ENCODE peak calls at places on chromosomes 5 and 9, in ten cellular contexts. O is HCT116, Q is heart left ventricle, W is esophagus squamous epithelium, L is tibial nerve, Y is IMR-90, R is uterus, C is endothelial cell of umbilical vein, N is A549, E is adrenal gland. G is an unnamed sample. For H3K4me1, the result is how much of the 10 kb centered on the place peaks cover.

GRCh38 chr5:71471193-71471592 is 15.7 kb downstream of the BDP1 start:
- DNase-seq in R (no peak), C (peak), N (peak), E (peak), L (no peak), Q (no peak), O (no peak), W (no peak), Y (peak), G (no peak)

GRCh38 chr5:150114773-150115408 is 28.5 kb upstream of the CSF1R start:
- DNase-seq in C (no peak), L (peak), R (peak), N (no peak), O (no peak), W (no peak), E (no peak), Q (no peak), Y (no peak), G (no peak)

GRCh38 chr5:98173334-98173733 is 600.1 kb upstream of the RGMB start:
- DNase-seq in R (no peak), E (no peak), Q (no peak), L (no peak), Y (peak), O (no peak), N (no peak), W (no peak), C (no peak), G (no peak)

GRCh38 chr9:852539-852938 is 11.0 kb downstream of the DMRT1 start:
- DNase-seq in E (no peak), Q (no peak), L (no peak), R (no peak), N (no peak), Y (no peak), W (no peak), O (no peak), C (no peak), G (no peak)

GRCh38 chr5:93800988-93801811 is 59.8 kb upstream of the POU5F2 start:
- DNase-seq in Y (peak), O (peak), R (no peak), C (peak), L (peak), N (peak), W (no peak), E (peak), Q (no peak), G (peak)

GRCh38 chr9:135073081-135073740 is 14.3 kb upstream of the OLFM1 start:
- DNase-seq in R (peak), Y (no peak), C (no peak), W (no peak), L (no peak), E (no peak), Q (no peak), O (no peak), N (no peak), G (no peak)

GRCh38 chr9:77488439-77489126 is 159.5 kb downstream of the GNA14 start:
- DNase-seq in Q (no peak), E (no peak), Y (peak), C (peak), W (no peak), N (peak), L (no peak), R (no peak), O (peak), G (no peak)

GRCh38 chr5:78547731-78548189 is 100.8 kb downstream of the LHFPL2 start:
- DNase-seq in C (no peak), Q (peak), E (peak), Y (peak), L (peak), O (no peak), R (peak), W (no peak), N (no peak), G (peak)

GRCh38 chr5:9140711-9141110 is 405.2 kb downstream of the SEMA5A start:
- DNase-seq in R (no peak), O (no peak), Y (no peak), C (no peak), L (no peak), W (no peak), E (no peak), Q (no peak), N (no peak), G (no peak)

GRCh38 chr9:120378680-120379079 is 201.3 kb downstream of the CDK5RAP2 start:
- DNase-seq in N (no peak), R (no peak), L (no peak), W (no peak), O (no peak), C (no peak), E (no peak), Q (no peak), Y (peak), G (no peak)

GRCh38 chr5:157575096-157575872 is at the start of gene ADAM19:
- DNase-seq in N (peak), W (no peak), Q (peak), E (peak), C (peak), O (no peak), Y (peak), R (peak), L (peak), G (peak)

GRCh38 chr9:113692264-113692663 is 183.8 kb upstream of the ZNF618 start:
- DNase-seq in C (no peak), Q (no peak), E (no peak), W (no peak), L (no peak), R (no peak), O (no peak), N (no peak), Y (no peak), G (no peak)

GRCh38 chr9:35112257-35113020 is 3.2 kb downstream of the ATOSB start:
- DNase-seq in W (no peak), L (peak), R (no peak), Q (no peak), Y (peak), E (peak), C (peak), O (no peak), N (no peak), G (no peak)

GRCh38 chr5:109105631-109106267 is 304.0 kb downstream of the PJA2 start:
- DNase-seq in C (peak), E (no peak), Y (peak), N (no peak), Q (no peak), R (no peak), O (no peak), W (no peak), L (peak), G (no peak)

GRCh38 chr5:174317261-174317894 is 271.9 kb downstream of the NSG2 start:
- DNase-seq in N (peak), L (no peak), E (peak), W (no peak), C (no peak), Y (peak), Q (no peak), R (no peak), O (no peak), G (peak)

GRCh38 chr5:109945097-109945678 is 255.5 kb downstream of the MAN2A1 start:
- DNase-seq in O (no peak), L (no peak), Q (no peak), Y (no peak), R (no peak), C (no peak), N (no peak), W (no peak), E (no peak), G (no peak)

GRCh38 chr5:73180561-73180960 is 7.6 kb downstream of the TMEM174 start:
- DNase-seq in W (no peak), N (no peak), O (no peak), E (no peak), R (no peak), Y (peak), L (no peak), Q (no peak), C (no peak), G (no peak)

GRCh38 chr5:151072234-151073025 is 8.4 kb downstream of the TNIP1 start:
- DNase-seq in L (no peak), Q (no peak), R (no peak), C (no peak), Y (peak), N (peak), E (no peak), W (no peak), O (no peak), G (no peak)

GRCh38 chr9:111743275-111743674 is 51.5 kb downstream of the SHOC1 start:
- DNase-seq in O (peak), Q (no peak), Y (peak), C (peak), R (no peak), L (no peak), E (no peak), W (no peak), N (peak), G (no peak)

GRCh38 chr5:173777669-173778068 is 110.5 kb upstream of the CPEB4 start:
- DNase-seq in Q (no peak), R (no peak), O (no peak), L (no peak), E (no peak), Y (no peak), N (no peak), C (no peak), W (no peak), G (no peak)

GRCh38 chr5:56147106-56147505 is 86.0 kb downstream of the ANKRD55 start:
- DNase-seq in O (no peak), Q (no peak), E (no peak), C (no peak), W (no peak), N (no peak), L (no peak), R (no peak), Y (no peak), G (no peak)

GRCh38 chr5:24110019-24110615 is 534.7 kb downstream of the CDH10 start:
- DNase-seq in Q (no peak), L (no peak), E (no peak), N (peak), R (no peak), C (no peak), O (no peak), W (no peak), Y (no peak), G (no peak)

GRCh38 chr5:179872356-179873160 is 13.9 kb upstream of the MRNIP start:
- DNase-seq in L (no peak), Y (no peak), Q (no peak), N (no peak), C (no peak), E (no peak), R (no peak), O (no peak), W (no peak), G (no peak)

GRCh38 chr5:75368391-75368790 is 31.4 kb downstream of the HMGCR start:
- DNase-seq in W (no peak), N (no peak), Q (no peak), Y (peak), C (peak), R (no peak), O (no peak), E (no peak), L (no peak), G (no peak)

GRCh38 chr9:581673-582497 is 259.6 kb upstream of the DMRT1 start:
- DNase-seq in O (peak), C (no peak), N (peak), Y (no peak), R (no peak), E (no peak), Q (no peak), L (no peak), W (no peak), G (peak)

GRCh38 chr5:109038209-109038840 is 290.6 kb downstream of the FER start:
- DNase-seq in C (peak), L (no peak), R (no peak), Q (no peak), Y (peak), O (no peak), E (no peak), N (no peak), W (no peak), G (no peak)

GRCh38 chr5:142422426-142422825 is 97.6 kb upstream of the SPRY4 start:
- DNase-seq in N (no peak), Y (peak), E (no peak), L (no peak), R (no peak), C (peak), O (no peak), Q (no peak), W (no peak), G (no peak)

GRCh38 chr5:55868846-55869245 is 17.7 kb downstream of the IL31RA start:
- DNase-seq in Y (peak), E (peak), N (peak), Q (no peak), C (peak), O (peak), R (no peak), L (no peak), W (no peak), G (no peak)

GRCh38 chr9:83219154-83219923 is 156.4 kb upstream of the RASEF start:
- DNase-seq in C (peak), R (peak), N (peak), L (peak), O (peak), E (peak), Q (peak), Y (peak), W (no peak), G (peak)

GRCh38 chr5:112419596-112420110 is 576 bp upstream of the EPB41L4A start:
- DNase-seq in C (peak), R (peak), Y (no peak), W (no peak), N (peak), E (peak), L (peak), O (peak), Q (peak), G (peak)

GRCh38 chr9:129102791-129103594 is 7.6 kb downstream of the CRAT start:
- DNase-seq in E (peak), W (no peak), N (peak), O (peak), Q (peak), R (no peak), Y (peak), C (peak), L (no peak), G (peak)

DNA sequence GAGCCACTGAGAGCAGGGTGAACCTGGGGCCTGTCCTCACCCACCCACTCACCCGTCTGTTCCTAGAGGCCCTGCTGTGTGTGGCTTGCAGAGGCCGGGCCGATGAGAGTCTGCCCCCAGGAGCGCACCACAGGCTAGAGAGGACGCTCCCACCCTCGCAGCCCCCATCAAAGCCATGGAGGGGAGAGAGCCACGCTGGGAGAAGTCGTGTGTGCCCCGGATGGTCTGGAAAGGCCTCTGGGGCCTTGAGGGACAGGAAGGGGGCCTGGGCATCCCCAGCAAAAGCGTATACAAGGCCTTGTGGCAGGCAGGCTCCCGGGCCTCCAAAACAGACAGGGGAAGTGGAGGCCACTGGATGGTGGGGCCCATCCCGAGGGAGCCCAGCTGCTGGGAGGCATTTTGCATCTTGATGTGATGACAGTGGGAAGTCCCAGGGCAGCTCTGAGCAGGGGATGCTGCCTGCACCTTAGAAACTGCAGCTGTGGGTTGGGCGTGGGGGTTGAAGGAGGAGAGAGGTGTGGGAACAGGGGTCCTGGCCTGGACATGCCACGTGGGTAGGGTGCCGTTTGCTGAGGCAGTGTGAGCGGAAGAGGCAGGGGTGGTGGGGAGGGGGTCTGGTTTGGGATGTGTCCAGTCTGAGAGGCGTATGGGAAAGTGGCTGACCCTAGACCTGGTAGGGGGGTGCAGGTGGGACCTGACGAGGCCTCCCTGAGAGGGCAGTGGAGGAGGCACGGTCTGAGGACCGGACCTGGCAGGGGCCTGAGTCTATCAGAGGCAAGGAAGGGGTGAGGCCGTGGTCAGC is 43.0 kb upstream of the NOTCH1 start:
- DNase-seq in W (no peak), Q (no peak), Y (no peak), E (no peak), C (no peak), O (no peak), N (no peak), L (no peak), R (no peak), G (no peak)
- H3K4me3 ChIP-seq in W (no peak), Q (no peak), Y (no peak), E (no peak), C (no peak), O (no peak), N (no peak), L (no peak), R (no peak), G (no peak)

GRCh38 chr5:39201795-39202593 is 17.4 kb downstream of the FYB1 start:
- DNase-seq in N (no peak), C (no peak), L (no peak), R (no peak), E (no peak), Q (no peak), W (no peak), O (no peak), Y (no peak), G (no peak)

GRCh38 chr5:39201160-39201794 is 18.1 kb downstream of the FYB1 start:
- DNase-seq in N (no peak), Y (no peak), O (no peak), C (no peak), R (no peak), E (no peak), W (no peak), Q (no peak), L (no peak), G (no peak)

GRCh38 chr5:39203951-39204350 is 15.4 kb downstream of the FYB1 start:
- DNase-seq in Y (no peak), Q (no peak), N (no peak), W (no peak), E (no peak), L (no peak), O (no peak), R (no peak), C (no peak), G (no peak)

GRCh38 chr5:39202594-39203290 is 16.6 kb downstream of the FYB1 start:
- DNase-seq in W (no peak), C (no peak), L (no peak), E (no peak), N (no peak), Y (no peak), O (no peak), Q (no peak), R (no peak), G (no peak)

GRCh38 chr5:39203291-39203922 is 16.0 kb downstream of the FYB1 start:
- DNase-seq in N (no peak), R (no peak), L (no peak), W (no peak), Y (no peak), C (no peak), E (no peak), O (no peak), Q (no peak), G (no peak)
- H3K4me1 ChIP-seq in N (under half), R (under half), L (under half), W (under half), Y (under half), C (under half), E (under half), O (under half), Q (under half), G (under half)

GRCh38 chr5:143733635-143734341 is 78.2 kb upstream of the HMHB1 start:
- DNase-seq in L (no peak), O (no peak), E (no peak), R (no peak), W (no peak), N (no peak), Q (no peak), C (no peak), Y (peak), G (no peak)
- TF ChIP-seq POLR2A in L (no peak), O (no peak), E (no peak), R (no peak), W (no peak), N (no peak), Q (no peak), C (no peak), Y (no peak), G (no peak)

GRCh38 chr5:45038366-45038987 is 229.7 kb downstream of the MRPS30 start:
- DNase-seq in E (no peak), W (no peak), C (peak), Q (no peak), L (no peak), R (no peak), Y (peak), O (peak), N (peak), G (no peak)
- H3K4me3 ChIP-seq in E (no peak), W (no peak), C (no peak), Q (no peak), L (no peak), R (no peak), Y (no peak), O (no peak), N (no peak), G (no peak)

GRCh38 chr5:133993152-133993548 is 11.6 kb downstream of the VDAC1 start:
- DNase-seq in O (no peak), C (peak), N (no peak), E (no peak), W (no peak), Y (peak), Q (no peak), L (no peak), R (no peak), G (no peak)
- H3K4me1 ChIP-seq in O (under half), C (under half), N (under half), E (half or more), W (under half), Y (under half), Q (under half), L (half or more), R (under half), G (half or more)

GRCh38 chr9:130112244-130113151 is 58.8 kb downstream of the GPR107 start:
- DNase-seq in R (no peak), Y (peak), N (no peak), W (no peak), C (no peak), Q (no peak), L (no peak), O (no peak), E (peak), G (peak)
- TF ChIP-seq POLR2A in R (no peak), Y (no peak), N (no peak), W (no peak), C (no peak), Q (no peak), L (no peak), O (no peak), E (no peak), G (no peak)

GRCh38 chr9:130451004-130451390 is 6.2 kb downstream of the ASS1 start:
- DNase-seq in C (no peak), E (peak), W (no peak), O (no peak), L (no peak), N (no peak), Y (no peak), R (no peak), Q (no peak), G (no peak)
- H3K4me3 ChIP-seq in C (no peak), E (no peak), W (no peak), O (no peak), L (no peak), N (no peak), Y (no peak), R (no peak), Q (no peak), G (no peak)

G was measured in thyroid gland.